ENCODE peak calls at places on chromosomes 16 and 17, in four cellular contexts. W is GM12878, G is K562, T is SK-N-SH. D is an unnamed sample.

GRCh38 chr16:4736546-4736945 is 2.2 kb downstream of the DNAAF8 start:
- DNase-seq in W (no peak), G (no peak), T (no peak), D (no peak)

GRCh38 chr17:9893606-9894005 is 11.5 kb downstream of the RCVRN start:
- DNase-seq in G (no peak), T (no peak), W (no peak), D (no peak)

GRCh38 chr16:70160821-70161220 is 12.8 kb upstream of the CLEC18C start:
- DNase-seq in G (peak), W (no peak), T (no peak), D (no peak)

GRCh38 chr16:85458952-85459351 is 154.2 kb upstream of the GSE1 start:
- DNase-seq in T (peak), G (no peak), W (no peak), D (no peak)

GRCh38 chr16:78469787-78470186 is 370.3 kb downstream of the WWOX start:
- DNase-seq in G (no peak), T (no peak), W (no peak), D (no peak)

GRCh38 chr17:14019186-14019956 is 49.9 kb upstream of the COX10 start:
- DNase-seq in T (no peak), W (no peak), G (peak), D (no peak)

GRCh38 chr17:40727447-40728231 is 24.1 kb upstream of the KRT24 start:
- DNase-seq in G (no peak), T (no peak), W (peak), D (no peak)

GRCh38 chr16:85490971-85491771 is 122.0 kb upstream of the GSE1 start:
- DNase-seq in G (peak), W (no peak), T (no peak), D (peak)

GRCh38 chr16:70151391-70151790 is 22.2 kb upstream of the CLEC18C start:
- DNase-seq in G (no peak), W (no peak), T (no peak), D (no peak)

GRCh38 chr16:59192551-59193199 is 458.6 kb upstream of the GOT2 start:
- DNase-seq in T (peak), G (peak), W (no peak), D (peak)

GRCh38 chr16:58515871-58516767 is 802 bp downstream of the SETD6 start:
- DNase-seq in T (no peak), G (peak), W (no peak), D (peak)

GRCh38 chr16:57528499-57529323 is 7.7 kb downstream of the CCDC102A start:
- DNase-seq in T (peak), W (no peak), G (peak), D (peak)

GRCh38 chr17:33811984-33812383 is 443.1 kb upstream of the CCL2 start:
- DNase-seq in W (no peak), T (no peak), G (no peak), D (no peak)

GRCh38 chr17:3740611-3741073 is 16.9 kb downstream of the HASPIN start:
- DNase-seq in T (no peak), G (no peak), W (no peak), D (no peak)

GRCh38 chr17:19239544-19239943 is 2.4 kb downstream of the EPN2 start:
- DNase-seq in W (no peak), T (no peak), G (no peak), D (no peak)

GRCh38 chr16:26598989-26599785 is 467.5 kb upstream of the C16orf82 start:
- DNase-seq in T (no peak), G (no peak), W (no peak), D (no peak)

GRCh38 chr17:69492410-69493071 is 78.0 kb downstream of the MAP2K6 start:
- DNase-seq in G (no peak), T (peak), W (no peak), D (peak)

GRCh38 chr17:63859257-63859656 is 14.2 kb downstream of the CSH2 start:
- DNase-seq in T (no peak), W (no peak), G (no peak), D (no peak)

GRCh38 chr16:56830669-56831068 is 34.3 kb upstream of the SLC12A3 start:
- DNase-seq in G (no peak), W (no peak), T (no peak), D (no peak)

GRCh38 chr17:56681561-56682266 is 88.2 kb downstream of the NOG start:
- DNase-seq in W (no peak), T (no peak), G (no peak), D (no peak)

GRCh38 chr16:67882374-67883145 is 2.1 kb upstream of the NRN1L start:
- DNase-seq in W (no peak), G (no peak), T (no peak), D (no peak)

GRCh38 chr16:65117701-65118448 is 4.0 kb downstream of the CDH11 start:
- DNase-seq in G (peak), T (peak), W (peak), D (peak)

GRCh38 chr17:59617141-59617757 is 2.4 kb upstream of the CLTC start:
- DNase-seq in T (no peak), W (no peak), G (no peak), D (no peak)

GRCh38 chr17:73371285-73371684 is 59.5 kb upstream of the CDC42EP4 start:
- DNase-seq in T (no peak), W (no peak), G (no peak), D (no peak)

GRCh38 chr17:80773243-80773991 is 218.2 kb upstream of the CHMP6 start:
- DNase-seq in G (no peak), T (peak), W (no peak), D (no peak)

GRCh38 chr17:74148446-74148845 is 55.0 kb upstream of the RPL38 start:
- DNase-seq in T (no peak), G (no peak), W (no peak), D (no peak)

GRCh38 chr17:5120036-5120435 is 4.2 kb downstream of the USP6 start:
- DNase-seq in T (no peak), G (no peak), W (no peak), D (no peak)

GRCh38 chr16:14098081-14098480 is 27.0 kb downstream of the MRTFB start:
- DNase-seq in G (no peak), T (no peak), W (no peak), D (no peak)

GRCh38 chr16:67552476-67552875 is 9.8 kb upstream of the CTCF start:
- DNase-seq in G (no peak), T (no peak), W (no peak), D (no peak)

GRCh38 chr17:76968707-76969597 is 100.7 kb downstream of the MGAT5B start:
- DNase-seq in T (peak), G (no peak), W (no peak), D (peak)

GRCh38 chr17:56596741-56597494 is 3.4 kb downstream of the NOG start:
- DNase-seq in T (peak), G (no peak), W (no peak), D (peak)

GRCh38 chr17:7380855-7381683 is at the start of gene TNK1:
- DNase-seq in G (peak), W (no peak), T (peak), D (peak)

GRCh38 chr17:4599505-4600281 is 15.4 kb downstream of the SMTNL2 start:
- DNase-seq in T (peak), G (peak), W (no peak), D (peak)

GRCh38 chr16:64304376-64304775 is 817.5 kb downstream of the CDH11 start:
- DNase-seq in W (no peak), T (no peak), G (no peak), D (no peak)

GRCh38 chr17:67109111-67109510 is 64.8 kb downstream of the CACNG1 start:
- DNase-seq in W (no peak), T (no peak), G (no peak), D (no peak)

GRCh38 chr17:67107811-67108210 is 63.5 kb downstream of the CACNG1 start:
- DNase-seq in G (no peak), T (no peak), W (no peak), D (no peak)

GRCh38 chr17:67108411-67108810 is 64.1 kb downstream of the CACNG1 start:
- DNase-seq in W (no peak), G (no peak), T (no peak), D (no peak)

GRCh38 chr17:67110619-67111018 is 66.3 kb downstream of the CACNG1 start:
- DNase-seq in G (peak), W (no peak), T (no peak), D (no peak)

DNA sequence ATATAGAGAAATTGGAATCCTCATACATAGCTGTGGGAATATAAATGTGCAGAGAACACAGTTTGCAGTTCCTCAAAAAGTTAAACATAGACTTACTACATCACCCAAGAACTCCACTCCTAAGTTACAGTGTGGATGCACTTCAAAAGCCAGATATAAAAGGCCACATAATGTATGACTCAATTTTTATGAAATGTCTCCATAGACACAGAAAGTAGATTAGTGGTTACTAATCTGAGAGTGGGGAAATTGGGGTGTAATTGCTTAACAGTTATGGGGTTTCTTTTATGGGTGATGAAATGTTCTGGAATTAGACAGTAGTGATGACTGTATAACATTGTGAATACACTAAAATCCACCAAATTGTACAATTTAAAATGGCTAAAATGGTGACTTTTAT is 60.9 kb downstream of the CACNG1 start:
- DNase-seq in T (no peak), G (no peak), W (no peak), D (no peak)
- TF ChIP-seq USF1 in T (no peak), G (no peak), W (no peak), D (no peak)

GRCh38 chr17:28346746-28347246 is 10.5 kb downstream of the POLDIP2 start:
- DNase-seq in W (no peak), T (peak), G (peak), D (no peak)
- TF ChIP-seq USF1 in W (no peak), T (no peak), G (no peak), D (no peak)

GRCh38 chr17:82458130-82458884 is at the start of gene NARF:
- DNase-seq in W (peak), T (peak), G (peak), D (peak)

GRCh38 chr17:82458885-82459424 is 414 bp downstream of the NARF start:
- DNase-seq in T (peak), G (no peak), W (no peak), D (peak)

GRCh38 chr17:82457071-82457789 is 1.3 kb upstream of the NARF start:
- DNase-seq in T (no peak), W (no peak), G (peak), D (no peak)

GRCh38 chr17:82461827-82462524 is 3.4 kb downstream of the NARF start:
- DNase-seq in G (peak), T (no peak), W (no peak), D (no peak)

GRCh38 chr17:82457790-82458129 is 781 bp upstream of the NARF start:
- DNase-seq in T (no peak), W (peak), G (no peak), D (no peak)
- TF ChIP-seq USF1 in T (no peak), W (no peak), G (no peak), D (no peak)

GRCh38 chr16:89723279-89724250 is 2.2 kb downstream of the ZNF276 start:
- DNase-seq in T (peak), G (no peak), W (no peak), D (no peak)
- TF ChIP-seq USF1 in T (no peak), G (no peak), W (no peak), D (no peak)

GRCh38 chr16:81518439-81518757 is 73.8 kb downstream of the CMIP start:
- DNase-seq in W (no peak), G (no peak), T (no peak), D (no peak)
- TF ChIP-seq USF1 in W (no peak), G (no peak), T (no peak), D (no peak)

GRCh38 chr16:29975811-29976511 is 2.3 kb downstream of the TAOK2 start:
- DNase-seq in T (no peak), G (no peak), W (no peak), D (no peak)

GRCh38 chr16:29975134-29975538 is 1.5 kb downstream of the TAOK2 start:
- DNase-seq in W (no peak), T (no peak), G (no peak), D (no peak)

GRCh38 chr16:29978564-29979270 is 5.0 kb downstream of the TAOK2 start:
- DNase-seq in W (no peak), G (no peak), T (peak), D (no peak)

GRCh38 chr16:29978081-29978480 is 4.4 kb downstream of the TAOK2 start:
- DNase-seq in T (no peak), G (no peak), W (no peak), D (no peak)

DNA sequence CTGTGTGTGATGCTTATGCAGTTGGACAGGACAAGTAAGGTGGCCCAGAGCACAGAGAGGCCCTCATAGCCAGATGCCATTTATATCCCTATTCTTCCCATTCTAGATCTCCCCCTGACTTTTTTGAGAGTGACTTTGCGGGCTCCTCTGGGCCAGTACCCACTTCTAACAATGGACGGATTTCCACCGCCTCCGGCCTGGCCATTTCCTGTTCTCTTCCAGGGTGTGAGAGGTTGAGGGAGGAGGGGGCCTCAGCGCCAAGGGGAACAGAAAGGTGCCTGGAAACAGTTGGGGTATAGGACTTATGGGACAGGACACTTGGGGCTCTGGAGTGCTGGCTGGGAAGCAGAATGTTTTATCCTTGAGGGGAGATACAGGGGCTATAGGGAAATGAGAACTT is 3.4 kb downstream of the TAOK2 start:
- DNase-seq in G (no peak), T (peak), W (no peak), D (no peak)
- TF ChIP-seq USF1 in G (no peak), T (no peak), W (no peak), D (no peak)